ENCODE peak calls at places on chromosomes 1 and 21, in eight cellular contexts. One of them, this sample, is unnamed.

GRCh38 chr1:66933887-66934700 is 9.3 kb downstream of the MIER1 start:
- DNase-seq in body of pancreas: no peak
- DNase-seq in right cardiac atrium: no peak
- DNase-seq in aorta: no peak
- DNase-seq in AG04450: no peak
- DNase-seq in left ventricle myocardium inferior: no peak
- DNase-seq in small intestine: peak
- DNase-seq in PC-9: no peak
- DNase-seq in this sample: no peak

GRCh38 chr21:23384679-23385078 is 2222.6 kb downstream of the MRPL39 start:
- DNase-seq in left ventricle myocardium inferior: no peak
- DNase-seq in PC-9: no peak
- DNase-seq in right cardiac atrium: no peak
- DNase-seq in AG04450: no peak
- DNase-seq in body of pancreas: no peak
- DNase-seq in aorta: no peak
- DNase-seq in small intestine: no peak
- DNase-seq in this sample: no peak

GRCh38 chr1:166233750-166234366 is 67.1 kb upstream of the FAM78B start:
- DNase-seq in right cardiac atrium: no peak
- DNase-seq in aorta: no peak
- DNase-seq in left ventricle myocardium inferior: no peak
- DNase-seq in small intestine: no peak
- DNase-seq in AG04450: no peak
- DNase-seq in PC-9: no peak
- DNase-seq in body of pancreas: no peak
- DNase-seq in this sample: no peak

GRCh38 chr21:26169061-26169610 is 1.4 kb downstream of the APP start:
- DNase-seq in small intestine: peak
- DNase-seq in PC-9: no peak
- DNase-seq in body of pancreas: peak
- DNase-seq in right cardiac atrium: no peak
- DNase-seq in left ventricle myocardium inferior: peak
- DNase-seq in AG04450: no peak
- DNase-seq in aorta: peak
- DNase-seq in this sample: no peak

GRCh38 chr1:156295391-156295947 is at the start of gene GLMP:
- DNase-seq in small intestine: peak
- DNase-seq in left ventricle myocardium inferior: peak
- DNase-seq in right cardiac atrium: peak
- DNase-seq in aorta: peak
- DNase-seq in AG04450: no peak
- DNase-seq in body of pancreas: peak
- DNase-seq in PC-9: no peak
- DNase-seq in this sample: no peak

GRCh38 chr1:113096493-113096892 is 23.5 kb downstream of the LRIG2 start:
- DNase-seq in aorta: no peak
- DNase-seq in small intestine: no peak
- DNase-seq in left ventricle myocardium inferior: no peak
- DNase-seq in body of pancreas: no peak
- DNase-seq in AG04450: no peak
- DNase-seq in right cardiac atrium: no peak
- DNase-seq in PC-9: no peak
- DNase-seq in this sample: no peak

GRCh38 chr1:1020000-1020404 is at the start of gene AGRN:
- DNase-seq in small intestine: peak
- DNase-seq in aorta: no peak
- DNase-seq in PC-9: no peak
- DNase-seq in AG04450: no peak
- DNase-seq in left ventricle myocardium inferior: no peak
- DNase-seq in right cardiac atrium: peak
- DNase-seq in body of pancreas: peak
- DNase-seq in this sample: no peak

GRCh38 chr1:44239961-44240371 is 26.7 kb downstream of the DMAP1 start:
- DNase-seq in left ventricle myocardium inferior: peak
- DNase-seq in aorta: no peak
- DNase-seq in right cardiac atrium: peak
- DNase-seq in AG04450: no peak
- DNase-seq in body of pancreas: peak
- DNase-seq in PC-9: no peak
- DNase-seq in small intestine: no peak
- DNase-seq in this sample: peak

GRCh38 chr1:161772397-161772796 is 6.3 kb downstream of the ATF6 start:
- DNase-seq in AG04450: no peak
- DNase-seq in aorta: no peak
- DNase-seq in left ventricle myocardium inferior: no peak
- DNase-seq in small intestine: no peak
- DNase-seq in right cardiac atrium: no peak
- DNase-seq in body of pancreas: no peak
- DNase-seq in PC-9: no peak
- DNase-seq in this sample: no peak

GRCh38 chr21:45724345-45724961 is 80.9 kb downstream of the PCBP3 start:
- DNase-seq in small intestine: no peak
- DNase-seq in AG04450: no peak
- DNase-seq in body of pancreas: no peak
- DNase-seq in aorta: no peak
- DNase-seq in PC-9: no peak
- DNase-seq in left ventricle myocardium inferior: peak
- DNase-seq in right cardiac atrium: peak
- DNase-seq in this sample: no peak

GRCh38 chr1:70966018-70966638 is 81.5 kb downstream of the PTGER3 start:
- DNase-seq in right cardiac atrium: no peak
- DNase-seq in aorta: no peak
- DNase-seq in body of pancreas: no peak
- DNase-seq in left ventricle myocardium inferior: no peak
- DNase-seq in AG04450: no peak
- DNase-seq in PC-9: no peak
- DNase-seq in small intestine: peak
- DNase-seq in this sample: no peak

GRCh38 chr1:32910319-32910718 is 9.1 kb upstream of the TMEM54 start:
- DNase-seq in PC-9: no peak
- DNase-seq in body of pancreas: no peak
- DNase-seq in small intestine: no peak
- DNase-seq in right cardiac atrium: no peak
- DNase-seq in AG04450: no peak
- DNase-seq in aorta: no peak
- DNase-seq in left ventricle myocardium inferior: no peak
- DNase-seq in this sample: no peak

DNA sequence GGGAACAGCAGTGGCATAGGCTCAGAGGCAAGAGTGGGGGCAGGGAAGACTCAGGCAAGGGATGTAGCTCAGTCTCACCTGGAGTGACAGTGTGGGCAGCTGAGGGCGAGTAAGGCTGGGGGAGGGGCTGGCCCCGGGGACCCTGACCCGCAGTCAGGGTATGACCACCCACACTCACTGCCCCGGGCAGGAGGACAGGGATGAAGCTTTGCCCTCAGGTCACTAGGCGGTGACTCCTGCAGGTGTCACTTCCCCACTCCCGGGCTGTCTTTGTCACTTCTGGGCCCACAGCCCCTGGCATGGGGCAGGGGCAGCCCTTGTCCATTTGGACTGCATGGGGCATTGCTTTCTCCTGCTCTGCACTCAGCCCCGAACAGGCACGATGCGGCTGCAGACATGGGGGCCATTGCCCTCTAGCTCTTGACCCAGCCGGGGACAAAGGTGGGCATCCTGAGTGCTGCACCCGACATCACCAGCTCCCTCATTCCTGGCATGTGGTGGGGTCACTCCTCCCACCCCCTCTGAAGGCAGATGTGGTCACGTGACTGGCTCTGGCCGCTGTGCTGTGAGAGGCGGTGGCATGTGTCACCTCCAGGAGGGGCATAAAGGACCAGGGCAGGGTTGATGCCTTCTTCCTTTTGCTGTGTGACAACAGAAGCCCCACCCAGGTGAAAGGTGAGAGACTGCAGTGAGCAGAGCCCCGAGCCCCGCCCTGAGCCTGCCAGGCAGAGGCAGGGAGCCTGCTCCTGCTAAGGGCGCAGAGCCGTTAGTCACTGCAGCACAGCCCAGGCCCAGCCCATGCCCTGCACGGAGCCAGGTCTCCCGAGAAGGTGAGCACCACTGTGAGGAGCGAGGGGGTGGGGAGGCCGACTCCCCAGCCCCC is 66.0 kb downstream of the MATN1 start:
- DNase-seq in small intestine: peak
- DNase-seq in PC-9: peak
- DNase-seq in body of pancreas: no peak
- DNase-seq in left ventricle myocardium inferior: no peak
- DNase-seq in aorta: peak
- DNase-seq in AG04450: no peak
- DNase-seq in right cardiac atrium: no peak
- DNase-seq in this sample: no peak
- H3K27ac ChIP-seq in small intestine: peak
- H3K27ac ChIP-seq in PC-9: no peak
- H3K27ac ChIP-seq in body of pancreas: no peak
- H3K27ac ChIP-seq in left ventricle myocardium inferior: no peak
- H3K27ac ChIP-seq in aorta: no peak
- H3K27ac ChIP-seq in AG04450: no peak
- H3K27ac ChIP-seq in right cardiac atrium: no peak
- H3K27ac ChIP-seq in this sample: no peak

GRCh38 chr1:210483821-210484220 is 155.1 kb downstream of the HHAT start:
- DNase-seq in small intestine: no peak
- DNase-seq in right cardiac atrium: no peak
- DNase-seq in aorta: no peak
- DNase-seq in PC-9: no peak
- DNase-seq in AG04450: no peak
- DNase-seq in body of pancreas: no peak
- DNase-seq in left ventricle myocardium inferior: no peak
- DNase-seq in this sample: no peak
- H3K27ac ChIP-seq in small intestine: no peak
- H3K27ac ChIP-seq in right cardiac atrium: no peak
- H3K27ac ChIP-seq in aorta: no peak
- H3K27ac ChIP-seq in PC-9: no peak
- H3K27ac ChIP-seq in AG04450: no peak
- H3K27ac ChIP-seq in body of pancreas: no peak
- H3K27ac ChIP-seq in left ventricle myocardium inferior: no peak
- H3K27ac ChIP-seq in this sample: no peak

GRCh38 chr1:84506729-84507453 is 510 bp upstream of the GNG5 start:
- DNase-seq in body of pancreas: no peak
- DNase-seq in AG04450: no peak
- DNase-seq in small intestine: no peak
- DNase-seq in right cardiac atrium: no peak
- DNase-seq in aorta: no peak
- DNase-seq in PC-9: no peak
- DNase-seq in left ventricle myocardium inferior: no peak
- DNase-seq in this sample: no peak
- H3K27ac ChIP-seq in body of pancreas: peak
- H3K27ac ChIP-seq in AG04450: peak
- H3K27ac ChIP-seq in small intestine: peak
- H3K27ac ChIP-seq in right cardiac atrium: peak
- H3K27ac ChIP-seq in aorta: peak
- H3K27ac ChIP-seq in PC-9: peak
- H3K27ac ChIP-seq in left ventricle myocardium inferior: peak
- H3K27ac ChIP-seq in this sample: peak

GRCh38 chr1:230502996-230503395 is 76.9 kb upstream of the PGBD5 start:
- DNase-seq in right cardiac atrium: no peak
- DNase-seq in PC-9: no peak
- DNase-seq in AG04450: no peak
- DNase-seq in body of pancreas: no peak
- DNase-seq in aorta: no peak
- DNase-seq in small intestine: no peak
- DNase-seq in left ventricle myocardium inferior: no peak
- DNase-seq in this sample: no peak

GRCh38 chr1:230502306-230502705 is 76.2 kb upstream of the PGBD5 start:
- DNase-seq in left ventricle myocardium inferior: no peak
- DNase-seq in AG04450: no peak
- DNase-seq in body of pancreas: no peak
- DNase-seq in small intestine: no peak
- DNase-seq in right cardiac atrium: no peak
- DNase-seq in PC-9: no peak
- DNase-seq in aorta: no peak
- DNase-seq in this sample: no peak

GRCh38 chr1:230501845-230502244 is 75.7 kb upstream of the PGBD5 start:
- DNase-seq in PC-9: no peak
- DNase-seq in right cardiac atrium: no peak
- DNase-seq in aorta: no peak
- DNase-seq in AG04450: no peak
- DNase-seq in small intestine: peak
- DNase-seq in body of pancreas: peak
- DNase-seq in left ventricle myocardium inferior: no peak
- DNase-seq in this sample: no peak

GRCh38 chr1:230501242-230501641 is 75.1 kb upstream of the PGBD5 start:
- DNase-seq in right cardiac atrium: no peak
- DNase-seq in small intestine: no peak
- DNase-seq in body of pancreas: no peak
- DNase-seq in AG04450: no peak
- DNase-seq in left ventricle myocardium inferior: no peak
- DNase-seq in aorta: no peak
- DNase-seq in PC-9: no peak
- DNase-seq in this sample: no peak

GRCh38 chr1:230503741-230504140 is 77.6 kb upstream of the PGBD5 start:
- DNase-seq in left ventricle myocardium inferior: no peak
- DNase-seq in body of pancreas: no peak
- DNase-seq in right cardiac atrium: no peak
- DNase-seq in PC-9: no peak
- DNase-seq in aorta: no peak
- DNase-seq in AG04450: no peak
- DNase-seq in small intestine: no peak
- DNase-seq in this sample: no peak
- H3K27ac ChIP-seq in left ventricle myocardium inferior: no peak
- H3K27ac ChIP-seq in body of pancreas: no peak
- H3K27ac ChIP-seq in right cardiac atrium: no peak
- H3K27ac ChIP-seq in PC-9: no peak
- H3K27ac ChIP-seq in aorta: no peak
- H3K27ac ChIP-seq in AG04450: no peak
- H3K27ac ChIP-seq in small intestine: no peak
- H3K27ac ChIP-seq in this sample: peak

DNA sequence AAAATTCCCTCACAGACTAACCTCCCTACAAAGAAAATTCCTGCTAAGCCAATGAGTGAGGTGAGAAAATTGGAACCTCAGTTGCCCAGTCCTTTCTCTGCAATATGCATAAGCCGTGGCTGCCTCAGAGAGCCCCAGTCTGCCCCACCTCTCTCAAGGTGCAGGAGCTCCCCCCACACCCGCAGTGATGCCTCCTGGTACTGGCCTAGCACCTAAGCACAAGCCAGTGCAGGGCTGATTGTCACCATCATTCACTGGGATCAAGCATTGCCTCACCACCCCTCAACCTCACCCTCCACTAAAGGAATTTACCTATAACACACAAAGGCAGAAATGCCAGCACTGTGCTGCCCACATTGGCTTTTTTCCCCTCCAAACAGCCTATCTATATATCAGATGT is 56.9 kb downstream of the CD34 start:
- DNase-seq in small intestine: no peak
- DNase-seq in right cardiac atrium: no peak
- DNase-seq in PC-9: no peak
- DNase-seq in AG04450: no peak
- DNase-seq in body of pancreas: no peak
- DNase-seq in left ventricle myocardium inferior: no peak
- DNase-seq in aorta: no peak
- DNase-seq in this sample: no peak
- H3K27ac ChIP-seq in small intestine: no peak
- H3K27ac ChIP-seq in right cardiac atrium: no peak
- H3K27ac ChIP-seq in PC-9: no peak
- H3K27ac ChIP-seq in AG04450: no peak
- H3K27ac ChIP-seq in body of pancreas: no peak
- H3K27ac ChIP-seq in left ventricle myocardium inferior: peak
- H3K27ac ChIP-seq in aorta: no peak
- H3K27ac ChIP-seq in this sample: no peak

DNA sequence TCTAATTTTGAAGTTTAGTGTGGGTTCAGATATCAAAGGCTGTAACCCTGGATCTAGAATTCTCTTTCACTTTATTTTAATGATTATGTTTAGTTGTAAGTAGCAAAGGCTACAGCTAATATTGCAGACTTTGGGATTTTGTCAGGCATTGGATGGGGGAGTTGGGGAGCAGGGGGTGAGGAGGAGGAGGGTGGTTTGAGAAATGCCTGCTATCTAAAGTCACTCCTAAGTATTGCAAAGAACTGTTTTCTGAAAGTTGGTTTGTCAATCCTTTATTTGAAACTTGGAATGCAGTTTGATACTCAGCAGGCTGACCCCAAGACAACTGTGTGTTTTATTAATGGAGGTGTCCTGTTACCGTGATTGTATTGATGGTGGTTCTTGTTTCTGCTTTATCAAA is 1.2 kb downstream of the NTPCR start:
- DNase-seq in PC-9: no peak
- DNase-seq in body of pancreas: no peak
- DNase-seq in AG04450: no peak
- DNase-seq in small intestine: no peak
- DNase-seq in aorta: no peak
- DNase-seq in right cardiac atrium: no peak
- DNase-seq in left ventricle myocardium inferior: no peak
- DNase-seq in this sample: no peak
- H3K27ac ChIP-seq in PC-9: no peak
- H3K27ac ChIP-seq in body of pancreas: no peak
- H3K27ac ChIP-seq in AG04450: no peak
- H3K27ac ChIP-seq in small intestine: no peak
- H3K27ac ChIP-seq in aorta: no peak
- H3K27ac ChIP-seq in right cardiac atrium: no peak
- H3K27ac ChIP-seq in left ventricle myocardium inferior: no peak
- H3K27ac ChIP-seq in this sample: peak